ENCODE peak calls at places on chromosomes 12 and 14, in ten cellular contexts. M, S, N, C, G, X, F, I, R and Z are unnamed samples.

GRCh38 chr12:97308576-97309198 is 153.9 kb upstream of the RMST start:
- DNase-seq in I (no peak), X (no peak), C (peak), N (peak), R (no peak), M (peak), F (no peak), G (peak), S (no peak), Z (peak)

GRCh38 chr14:100640481-100641273 is 53.5 kb upstream of the BEGAIN start:
- DNase-seq in M (peak), X (no peak), S (no peak), C (no peak), N (no peak), R (no peak), G (no peak), F (peak), I (no peak), Z (no peak)

GRCh38 chr14:37195327-37195726 is 2.4 kb upstream of the MIPOL1 start:
- DNase-seq in G (no peak), X (no peak), N (peak), I (no peak), F (no peak), M (no peak), R (no peak), S (no peak), C (no peak), Z (no peak)

GRCh38 chr14:105028251-105028927 is 7.5 kb upstream of the CDCA4 start:
- DNase-seq in C (no peak), G (no peak), R (no peak), S (no peak), I (no peak), N (no peak), X (peak), M (no peak), F (no peak), Z (no peak)

GRCh38 chr12:59182191-59182590 is 261.9 kb upstream of the LRIG3 start:
- DNase-seq in X (no peak), M (no peak), I (no peak), R (no peak), C (no peak), F (no peak), G (no peak), S (no peak), N (no peak), Z (no peak)

GRCh38 chr14:32724864-32725550 is 213.7 kb upstream of the NPAS3 start:
- DNase-seq in M (no peak), F (no peak), C (no peak), N (no peak), R (no peak), S (no peak), X (no peak), I (no peak), G (no peak), Z (no peak)

GRCh38 chr12:64780531-64781373 is 21.5 kb upstream of the GNS start:
- DNase-seq in G (no peak), N (no peak), F (peak), R (no peak), C (peak), X (no peak), S (no peak), I (peak), M (no peak), Z (no peak)

GRCh38 chr14:102594514-102595175 is 2.2 kb downstream of the RCOR1 start:
- DNase-seq in M (peak), N (peak), C (peak), X (peak), F (peak), G (peak), R (no peak), I (peak), S (no peak), Z (peak)

GRCh38 chr12:92191061-92191460 is 45.4 kb upstream of the BTG1 start:
- DNase-seq in N (no peak), G (no peak), M (no peak), R (no peak), S (no peak), X (no peak), I (no peak), C (no peak), F (no peak), Z (no peak)

GRCh38 chr12:66269757-66270383 is 32.4 kb upstream of the HELB start:
- DNase-seq in C (no peak), G (peak), N (peak), F (no peak), S (no peak), I (no peak), R (no peak), X (no peak), M (peak), Z (peak)

GRCh38 chr14:100307215-100308111 is 1.2 kb upstream of the SLC25A29 start:
- DNase-seq in F (peak), C (no peak), R (no peak), N (no peak), X (no peak), I (no peak), M (no peak), S (no peak), G (no peak), Z (no peak)

GRCh38 chr12:106976013-106976658 is 10.8 kb downstream of the MTERF2 start:
- DNase-seq in F (no peak), R (no peak), M (no peak), G (peak), N (peak), C (no peak), S (no peak), I (no peak), X (no peak), Z (no peak)

GRCh38 chr14:37594916-37595808 is at the start of the genes FOXA1 and TTC6:
- DNase-seq in X (peak), F (peak), R (no peak), S (no peak), N (peak), G (peak), C (peak), I (no peak), M (no peak), Z (no peak)

GRCh38 chr12:66629138-66629880 is 49.6 kb downstream of the GRIP1 start:
- DNase-seq in M (no peak), S (no peak), G (no peak), X (no peak), C (no peak), F (no peak), N (peak), R (no peak), I (no peak), Z (no peak)

GRCh38 chr14:79036506-79036905 is 866.3 kb downstream of the NRXN3 start:
- DNase-seq in F (no peak), I (no peak), X (no peak), C (no peak), M (no peak), S (no peak), R (no peak), G (no peak), N (no peak), Z (no peak)

GRCh38 chr12:104671407-104672095 is 214.8 kb downstream of the CHST11 start:
- DNase-seq in G (peak), R (no peak), F (peak), C (peak), N (peak), I (peak), X (peak), M (peak), S (peak), Z (peak)

GRCh38 chr12:99847936-99848335 is 136.8 kb downstream of the ANKS1B start:
- DNase-seq in N (no peak), I (no peak), F (no peak), S (no peak), C (no peak), M (no peak), G (no peak), X (no peak), R (no peak), Z (no peak)

GRCh38 chr12:89073027-89073398 is 279.3 kb downstream of the DUSP6 start:
- DNase-seq in C (no peak), R (no peak), F (no peak), N (no peak), X (no peak), S (no peak), I (no peak), G (no peak), M (no peak), Z (no peak)

GRCh38 chr14:49769171-49769570 is 1.2 kb downstream of the KLHDC2 start:
- DNase-seq in X (no peak), S (no peak), C (no peak), F (peak), I (no peak), N (peak), G (peak), R (no peak), M (no peak), Z (no peak)

GRCh38 chr12:119683413-119683812 is 15.5 kb downstream of the PRKAB1 start:
- DNase-seq in S (no peak), N (no peak), R (no peak), C (no peak), F (no peak), G (no peak), I (no peak), M (no peak), X (no peak), Z (no peak)

GRCh38 chr12:68086019-68086603 is 73.4 kb downstream of the IFNG start:
- DNase-seq in S (no peak), R (no peak), F (no peak), X (no peak), N (no peak), C (no peak), M (no peak), G (no peak), I (no peak), Z (no peak)

GRCh38 chr12:96183734-96184370 is 10.3 kb upstream of the ELK3 start:
- DNase-seq in S (no peak), C (no peak), N (no peak), M (no peak), F (no peak), G (peak), I (no peak), X (no peak), R (no peak), Z (no peak)

GRCh38 chr12:70721958-70722357 is 84.7 kb upstream of the PTPRB start:
- DNase-seq in F (no peak), C (no peak), I (no peak), G (no peak), X (no peak), N (no peak), R (no peak), S (no peak), M (no peak), Z (no peak)

GRCh38 chr12:70719672-70720420 is 82.6 kb upstream of the PTPRB start:
- DNase-seq in G (peak), R (peak), C (peak), F (no peak), X (no peak), N (peak), S (no peak), I (peak), M (no peak), Z (peak)

GRCh38 chr12:70721216-70721615 is 84.0 kb upstream of the PTPRB start:
- DNase-seq in C (no peak), N (no peak), X (no peak), F (no peak), S (no peak), M (no peak), R (no peak), I (no peak), G (no peak), Z (no peak)

GRCh38 chr12:70722584-70723343 is 85.5 kb upstream of the PTPRB start:
- DNase-seq in N (no peak), S (no peak), R (no peak), I (no peak), G (peak), X (no peak), F (no peak), M (no peak), C (no peak), Z (no peak)

DNA sequence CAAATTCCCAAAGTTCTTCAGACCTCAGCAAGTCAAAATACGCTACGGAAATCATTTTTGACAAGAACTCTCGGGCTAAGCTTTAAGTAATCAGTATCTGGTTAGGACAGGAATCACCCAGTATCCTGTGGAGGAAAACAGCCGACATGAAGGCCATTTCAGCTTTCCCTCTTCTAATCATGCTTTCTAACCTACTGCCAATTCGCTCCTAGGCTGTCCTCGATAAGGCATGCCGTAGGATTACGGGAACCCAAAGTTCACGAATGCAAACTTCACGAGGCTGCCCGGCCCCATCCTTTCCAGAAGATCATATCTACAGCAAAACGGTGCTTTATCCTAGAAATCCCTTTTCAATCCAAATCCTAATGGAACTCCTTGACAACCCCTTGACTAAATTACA is 81.9 kb upstream of the PTPRB start:
- DNase-seq in M (no peak), S (no peak), C (no peak), I (no peak), G (no peak), N (no peak), F (no peak), X (no peak), R (no peak), Z (no peak)
- TF ChIP-seq POLR2AphosphoS5 in M (no peak), S (peak), C (no peak), I (no peak), G (no peak), N (no peak), F (no peak), X (peak), R (no peak), Z (no peak)

DNA sequence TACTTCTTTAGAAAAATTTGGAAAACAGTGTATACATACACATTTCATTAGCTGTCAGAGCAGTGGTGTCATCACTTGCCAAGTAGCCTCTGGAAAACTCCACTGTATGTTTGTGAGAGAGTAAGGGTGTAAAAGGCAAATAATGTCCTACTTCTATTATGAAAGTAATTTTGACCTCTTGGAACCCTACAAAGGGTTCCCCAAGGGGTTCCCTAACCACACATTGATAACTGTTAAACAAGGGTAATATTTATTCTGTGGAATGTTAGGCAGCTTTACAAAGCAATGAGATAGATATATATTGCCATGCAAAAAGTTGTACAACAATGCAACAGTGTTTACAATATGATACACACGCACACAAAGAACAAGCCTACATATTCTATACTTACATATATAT is 18.6 kb upstream of the DHRS2 start:
- DNase-seq in G (no peak), C (no peak), F (no peak), S (no peak), I (no peak), N (no peak), X (no peak), R (no peak), M (no peak), Z (no peak)
- TF ChIP-seq CTCF in G (no peak), C (no peak), F (no peak), S (no peak), I (no peak), N (no peak), X (no peak), R (no peak), M (no peak), Z (no peak)

GRCh38 chr12:122528992-122529391 is 1.9 kb downstream of the KNTC1 start:
- DNase-seq in N (no peak), S (no peak), M (no peak), G (no peak), X (no peak), C (no peak), I (no peak), F (no peak), R (no peak), Z (no peak)

GRCh38 chr12:122523846-122524718 is 2.7 kb downstream of the RSRC2 start:
- DNase-seq in I (no peak), F (no peak), N (no peak), S (no peak), G (no peak), R (no peak), C (no peak), X (no peak), M (no peak), Z (no peak)

GRCh38 chr12:122528582-122528981 is 1.5 kb downstream of the KNTC1 start:
- DNase-seq in S (no peak), N (no peak), I (no peak), G (no peak), R (no peak), X (no peak), C (no peak), M (no peak), F (no peak), Z (no peak)

GRCh38 chr12:122527478-122527944 is 462 bp downstream of the KNTC1 start:
- DNase-seq in M (no peak), N (no peak), G (peak), I (no peak), C (no peak), R (no peak), S (no peak), F (peak), X (no peak), Z (no peak)

DNA sequence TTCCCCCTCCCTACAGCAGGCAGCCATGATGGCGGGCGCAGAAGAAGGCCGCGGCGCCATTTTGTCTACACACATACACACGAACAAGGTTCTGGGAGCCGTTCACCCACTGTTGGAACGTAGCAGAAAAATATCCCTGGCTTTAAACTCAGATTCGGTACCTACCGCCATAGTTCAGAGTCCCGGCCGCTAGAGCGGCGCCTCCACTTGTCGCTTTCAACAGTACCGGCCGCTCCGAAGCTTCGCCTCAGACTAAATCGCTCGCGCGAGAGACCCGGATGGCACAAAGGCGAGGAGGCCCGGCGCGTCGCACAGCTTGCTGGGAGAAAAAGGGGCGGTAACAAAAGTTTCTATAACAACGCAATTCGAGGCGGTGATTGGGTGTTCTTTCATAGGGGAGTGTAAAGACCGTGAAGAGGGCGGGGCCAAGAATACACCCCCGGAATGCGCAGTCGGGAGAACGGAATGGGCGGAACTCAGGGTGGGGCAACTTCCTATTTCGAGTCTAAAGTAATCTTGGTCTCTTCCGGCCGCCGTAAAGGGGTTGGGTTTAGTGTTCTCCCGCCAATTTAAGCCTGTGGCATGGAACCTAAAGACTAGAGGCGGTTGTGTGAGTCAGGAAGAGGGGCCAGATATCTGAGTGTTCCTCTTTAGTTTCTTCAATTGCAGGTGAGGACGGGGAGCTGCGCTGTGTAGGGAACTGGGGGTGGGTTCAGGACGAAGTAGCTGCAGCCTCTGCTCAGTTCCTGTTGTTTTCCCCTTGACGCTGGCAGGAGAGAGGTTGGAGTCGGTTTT is at the start of the genes KNTC1 and RSRC2:
- DNase-seq in X (peak), C (peak), S (peak), G (peak), F (peak), R (peak), M (peak), N (peak), I (peak), Z (peak)
- TF ChIP-seq POLR2AphosphoS5 in X (peak), C (peak), S (peak), G (peak), F (peak), R (peak), M (peak), N (peak), I (peak), Z (peak)

DNA sequence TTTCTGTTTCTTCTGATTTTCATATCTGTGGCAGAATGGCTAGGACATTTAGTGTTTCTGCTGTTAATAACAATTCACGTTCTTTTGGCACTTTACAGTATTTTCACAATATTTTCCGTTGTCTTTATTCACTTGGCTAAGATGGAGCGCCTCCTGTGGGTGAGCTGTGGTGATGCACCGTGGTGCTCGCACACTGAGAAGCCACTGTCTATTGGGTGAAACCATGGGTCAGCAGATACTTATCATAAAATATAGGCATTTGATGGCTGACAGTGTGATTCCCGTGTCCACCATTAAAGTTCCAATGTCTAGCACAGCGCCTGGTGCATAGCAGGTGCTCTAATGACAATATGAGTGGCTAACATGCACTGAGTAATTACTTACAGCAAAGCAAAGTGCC is 141.8 kb downstream of the VRK1 start:
- DNase-seq in I (no peak), F (no peak), M (no peak), X (no peak), R (no peak), N (no peak), S (no peak), C (no peak), G (peak), Z (no peak)
- TF ChIP-seq CTCF in I (no peak), F (no peak), M (peak), X (no peak), R (peak), N (no peak), S (no peak), C (no peak), G (peak), Z (no peak)

DNA sequence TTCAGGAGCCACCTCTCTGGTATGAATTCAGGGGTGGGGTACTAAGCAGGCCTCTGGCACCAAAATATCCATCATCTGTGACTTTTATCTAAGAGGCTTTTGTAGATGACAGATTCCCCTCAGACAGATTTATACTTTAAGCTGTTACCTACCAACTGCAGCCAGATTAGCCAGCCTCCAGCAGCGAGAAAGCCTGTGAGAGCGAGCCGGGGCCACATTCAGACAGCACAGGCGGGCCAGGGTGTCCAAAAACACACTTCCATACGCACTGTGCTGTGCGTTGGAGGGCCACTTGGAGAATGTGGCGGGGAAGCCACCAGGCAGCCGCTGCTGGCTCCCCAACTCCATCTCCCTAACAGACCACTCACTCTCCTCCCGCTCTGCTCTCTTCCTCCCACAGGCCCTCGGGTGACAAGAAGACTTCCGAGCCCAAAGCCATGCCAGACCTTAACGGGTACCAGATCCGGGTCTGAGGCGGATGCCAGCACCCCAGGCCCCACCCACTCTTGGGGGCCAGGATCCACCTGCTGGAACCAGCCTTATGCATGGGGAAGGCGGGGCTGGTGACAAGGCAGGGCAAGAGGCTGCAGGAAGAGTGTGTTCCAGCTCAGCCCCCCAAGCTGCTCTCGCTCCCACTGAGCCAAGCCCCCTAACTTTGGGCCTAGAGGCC is 17.4 kb downstream of the VASH1 start:
- DNase-seq in I (peak), S (no peak), N (no peak), X (no peak), F (no peak), C (no peak), R (no peak), M (no peak), G (no peak), Z (no peak)
- TF ChIP-seq POLR2AphosphoS5 in I (no peak), S (no peak), N (no peak), X (no peak), F (no peak), C (no peak), R (no peak), M (no peak), G (no peak), Z (no peak)